ENCODE peak calls at places on chromosomes 6 and 20, in seven cellular contexts. W is mesenchymal stem cell, Z is BE2C, G is neural progenitor cell, Q is spleen, A is A549, M is breast epithelium. D is an unnamed sample. For H3K4me1 and H3K9me3, the result is how much of the 10 kb centered on the place peaks cover.

GRCh38 chr6:22880686-22881433 is 311.5 kb downstream of the HDGFL1 start:
- DNase-seq in W (peak), Z (no peak), G (no peak), Q (no peak), A (peak), M (no peak), D (peak)

GRCh38 chr20:54173653-54174451 is at the start of gene CYP24A1:
- DNase-seq in W (no peak), Z (no peak), G (peak), Q (peak), A (peak), M (no peak), D (no peak)

GRCh38 chr6:137879885-137880430 is 12.9 kb downstream of the TNFAIP3 start:
- DNase-seq in W (no peak), Z (no peak), G (no peak), Q (no peak), A (no peak), M (no peak), D (no peak)

GRCh38 chr6:160054913-160055312 is 66.7 kb upstream of the SLC22A1 start:
- DNase-seq in W (no peak), Z (no peak), G (no peak), Q (no peak), A (no peak), M (no peak), D (no peak)

GRCh38 chr6:110671447-110671846 is 143.8 kb downstream of the CDK19 start:
- DNase-seq in W (no peak), Z (no peak), G (no peak), Q (no peak), A (no peak), M (no peak), D (no peak)

GRCh38 chr6:84568971-84569370 is 195.4 kb downstream of the TBX18 start:
- DNase-seq in W (peak), Z (no peak), G (peak), Q (no peak), A (no peak), M (no peak), D (peak)

GRCh38 chr20:10861086-10861485 is 187.3 kb upstream of the JAG1 start:
- DNase-seq in W (no peak), Z (no peak), G (no peak), Q (no peak), A (no peak), M (no peak), D (no peak)

GRCh38 chr6:133854167-133854632 is 34.7 kb upstream of the TCF21 start:
- DNase-seq in W (no peak), Z (no peak), G (peak), Q (no peak), A (no peak), M (no peak), D (no peak)

GRCh38 chr20:37257993-37258392 is 3.6 kb downstream of the GHRH start:
- DNase-seq in W (no peak), Z (peak), G (peak), Q (no peak), A (no peak), M (peak), D (no peak)

GRCh38 chr20:17014217-17014616 is 212.6 kb upstream of the PCSK2 start:
- DNase-seq in W (no peak), Z (no peak), G (peak), Q (no peak), A (no peak), M (no peak), D (no peak)

GRCh38 chr20:43959079-43959919 is 44.6 kb downstream of the TOX2 start:
- DNase-seq in W (peak), Z (no peak), G (no peak), Q (peak), A (no peak), M (no peak), D (no peak)

GRCh38 chr6:125312478-125312877 is 10.7 kb upstream of the HDDC2 start:
- DNase-seq in W (no peak), Z (no peak), G (no peak), Q (no peak), A (no peak), M (no peak), D (no peak)

GRCh38 chr6:164322533-164322932 is 908.0 kb downstream of the QKI start:
- DNase-seq in W (peak), Z (no peak), G (no peak), Q (no peak), A (no peak), M (no peak), D (no peak)

GRCh38 chr20:6686171-6686570 is 81.3 kb upstream of the BMP2 start:
- DNase-seq in W (no peak), Z (no peak), G (no peak), Q (no peak), A (no peak), M (no peak), D (no peak)

GRCh38 chr6:42131531-42131930 is 10.9 kb downstream of the C6orf132 start:
- DNase-seq in W (peak), Z (no peak), G (no peak), Q (no peak), A (no peak), M (no peak), D (no peak)

GRCh38 chr20:1207293-1207884 is 4.1 kb downstream of the C20orf202 start:
- DNase-seq in W (no peak), Z (no peak), G (no peak), Q (no peak), A (no peak), M (no peak), D (no peak)

GRCh38 chr20:1211954-1212497 is 8.8 kb downstream of the C20orf202 start:
- DNase-seq in W (no peak), Z (no peak), G (no peak), Q (no peak), A (no peak), M (no peak), D (no peak)

GRCh38 chr20:1206749-1207148 is 3.5 kb downstream of the C20orf202 start:
- DNase-seq in W (no peak), Z (no peak), G (no peak), Q (no peak), A (no peak), M (no peak), D (no peak)

GRCh38 chr20:1210501-1210900 is 7.2 kb downstream of the C20orf202 start:
- DNase-seq in W (no peak), Z (no peak), G (no peak), Q (no peak), A (no peak), M (no peak), D (no peak)

DNA sequence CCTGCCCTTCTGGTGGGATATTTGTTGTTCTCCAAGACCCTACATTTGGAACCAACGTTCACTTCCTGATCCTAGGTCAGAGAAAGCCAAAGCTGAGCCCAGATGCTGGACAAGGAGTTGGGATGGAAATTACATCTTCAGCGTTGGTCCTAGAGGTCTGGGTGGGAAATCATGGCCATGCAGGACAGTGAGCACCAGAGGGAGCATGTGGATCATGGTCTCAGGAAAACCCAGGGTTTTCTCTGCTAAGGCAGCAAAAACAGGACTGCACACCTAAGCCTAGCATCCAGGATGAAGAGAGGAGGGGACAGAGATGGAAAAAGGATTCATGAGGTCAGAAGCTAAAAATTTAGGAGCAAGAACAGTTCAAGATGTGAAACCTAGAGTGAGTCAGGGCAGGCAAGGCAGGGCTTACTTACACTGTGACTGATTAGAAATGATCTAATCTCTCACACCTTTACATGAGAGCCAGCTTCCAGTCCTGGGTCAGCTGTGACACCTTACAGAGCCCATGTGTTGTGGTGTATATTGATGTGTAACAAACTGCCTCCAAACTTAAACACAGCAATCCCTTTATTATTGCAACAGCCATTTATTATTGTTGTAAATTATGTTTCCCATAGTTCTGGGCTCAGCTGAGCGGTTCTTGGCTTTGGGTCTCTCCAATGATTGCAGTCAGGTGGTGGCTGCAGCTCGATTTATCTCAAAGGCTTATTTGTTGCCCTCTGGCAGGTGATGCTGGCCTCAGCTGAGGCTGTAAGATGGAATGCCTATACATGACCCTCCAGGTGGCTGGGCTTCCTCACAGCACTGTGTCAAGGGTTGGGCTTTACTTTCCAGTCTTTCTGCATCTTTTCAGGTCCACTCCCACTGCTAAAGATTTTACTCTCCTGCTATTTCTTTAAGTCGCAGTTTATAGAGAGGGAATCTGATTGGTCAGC is 6.5 kb downstream of the C20orf202 start:
- DNase-seq in W (peak), Z (no peak), G (no peak), Q (no peak), A (no peak), M (no peak), D (peak)
- H3K4me1 ChIP-seq in W (under half), Z (under half), G (under half), Q (under half), A (under half), M (under half), D (under half)

DNA sequence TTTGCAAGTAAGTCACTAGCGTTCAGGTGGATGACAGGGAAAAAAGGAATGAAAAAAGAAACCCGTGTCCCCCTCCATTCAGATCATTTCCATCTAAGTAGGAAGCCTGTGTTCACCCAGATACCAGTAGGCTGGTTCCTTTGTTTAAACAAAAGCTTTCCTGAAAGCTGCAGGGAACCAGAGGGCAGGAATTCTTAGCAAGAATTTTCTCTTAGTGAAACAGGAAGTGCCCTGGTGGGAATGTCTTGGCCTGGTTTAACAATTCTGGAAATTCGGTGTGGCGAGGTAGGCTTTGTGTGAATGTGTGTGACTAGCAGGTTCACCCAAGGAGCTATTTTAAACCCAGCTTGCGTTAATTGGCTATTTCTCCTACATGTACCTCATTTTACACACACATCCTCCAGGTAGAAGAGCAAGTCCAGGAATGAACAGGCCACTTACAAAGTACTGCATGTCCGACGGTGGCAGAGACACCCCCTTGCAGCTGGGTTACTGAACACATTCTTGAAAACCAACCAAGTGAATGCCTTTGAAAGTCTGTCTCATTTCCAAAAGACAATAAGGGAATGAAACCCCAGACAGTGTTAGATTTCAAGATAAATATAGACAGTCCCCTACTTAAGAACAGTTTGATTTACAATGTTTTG is 64.7 kb downstream of the GFOD1 start:
- DNase-seq in W (peak), Z (no peak), G (peak), Q (no peak), A (no peak), M (peak), D (no peak)
- H3K4me3 ChIP-seq in W (no peak), Z (no peak), G (peak), Q (no peak), A (no peak), M (no peak), D (no peak)

DNA sequence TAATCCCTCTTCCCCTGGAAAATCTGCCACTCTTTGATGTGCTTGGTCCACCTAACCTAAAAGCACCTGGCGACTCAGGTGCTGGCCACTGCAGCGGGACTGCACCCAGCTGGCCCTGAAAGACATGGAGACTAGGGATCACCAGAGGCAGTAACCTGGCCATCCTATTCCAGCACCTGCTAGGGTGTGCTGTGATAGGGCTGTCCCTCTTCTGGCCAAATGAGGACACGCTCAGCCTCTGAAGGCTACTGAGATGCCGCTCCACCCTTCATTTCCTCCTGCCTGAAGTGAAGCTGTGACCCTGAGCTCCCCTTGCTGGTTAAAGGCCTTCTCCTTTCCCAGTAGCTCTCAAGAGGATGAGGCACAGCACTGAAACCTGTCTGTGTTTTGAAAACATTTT is 24.4 kb downstream of the FOXC1 start:
- DNase-seq in W (no peak), Z (no peak), G (no peak), Q (no peak), A (no peak), M (no peak), D (no peak)
- H3K9me3 ChIP-seq in W (under half), Z (under half), G (under half), Q (under half), A (under half), M (under half), D (under half)

GRCh38 chr20:23143986-23144695 is 58.0 kb upstream of the CD93 start:
- DNase-seq in W (no peak), Z (no peak), G (no peak), Q (no peak), A (no peak), M (no peak), D (no peak)
- H3K4me1 ChIP-seq in W (under half), Z (under half), G (under half), Q (under half), A (under half), M (under half), D (half or more)

GRCh38 chr20:31860431-31861345 is 9.6 kb downstream of the DUSP15 start:
- DNase-seq in W (no peak), Z (no peak), G (peak), Q (peak), A (no peak), M (no peak), D (peak)
- H3K4me3 ChIP-seq in W (peak), Z (peak), G (peak), Q (peak), A (peak), M (peak), D (peak)

GRCh38 chr20:49285813-49286494 is 8.1 kb upstream of the ZNFX1 start:
- DNase-seq in W (no peak), Z (no peak), G (no peak), Q (no peak), A (no peak), M (no peak), D (no peak)

GRCh38 chr20:49283703-49284625 is 6.1 kb upstream of the ZNFX1 start:
- DNase-seq in W (peak), Z (no peak), G (no peak), Q (no peak), A (no peak), M (no peak), D (peak)

GRCh38 chr20:49285233-49285668 is 7.4 kb upstream of the ZNFX1 start:
- DNase-seq in W (no peak), Z (no peak), G (no peak), Q (no peak), A (no peak), M (no peak), D (no peak)

GRCh38 chr20:49283176-49283702 is 5.4 kb upstream of the ZNFX1 start:
- DNase-seq in W (no peak), Z (no peak), G (no peak), Q (no peak), A (no peak), M (no peak), D (peak)

DNA sequence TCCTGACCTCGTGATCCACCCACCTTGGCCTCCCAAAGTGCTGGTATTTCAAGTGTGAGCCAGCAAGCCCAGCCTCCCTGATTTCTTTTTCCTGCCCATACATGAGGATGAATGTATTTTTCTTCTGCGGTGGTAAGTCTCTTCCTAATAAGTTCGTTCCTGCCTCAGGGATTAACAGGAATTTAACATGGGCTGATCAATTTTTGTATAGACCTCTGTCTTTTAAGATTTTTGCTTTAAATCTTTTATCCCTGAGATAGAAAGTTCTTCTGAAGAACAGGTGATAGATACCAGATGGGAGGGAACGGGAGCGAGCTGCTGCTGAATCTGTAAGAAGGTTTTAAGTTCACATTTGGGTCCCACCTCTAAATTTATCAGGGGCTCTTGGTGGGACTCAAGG is 7.0 kb upstream of the ZNFX1 start:
- DNase-seq in W (no peak), Z (no peak), G (no peak), Q (no peak), A (no peak), M (no peak), D (no peak)
- H3K9me3 ChIP-seq in W (under half), Z (under half), G (under half), Q (half or more), A (under half), M (half or more), D (under half)

GRCh38 chr6:331622-332521 is 39.6 kb downstream of the DUSP22 start:
- DNase-seq in W (no peak), Z (no peak), G (no peak), Q (peak), A (no peak), M (no peak), D (no peak)
- H3K4me1 ChIP-seq in W (under half), Z (under half), G (under half), Q (half or more), A (under half), M (under half), D (under half)

GRCh38 chr6:15453622-15454021 is 207.8 kb downstream of the JARID2 start:
- DNase-seq in W (no peak), Z (no peak), G (no peak), Q (no peak), A (no peak), M (no peak), D (no peak)

GRCh38 chr6:15457903-15458530 is 204.8 kb downstream of the DTNBP1 start:
- DNase-seq in W (no peak), Z (peak), G (no peak), Q (no peak), A (no peak), M (no peak), D (no peak)

GRCh38 chr6:15457121-15457646 is 205.6 kb downstream of the DTNBP1 start:
- DNase-seq in W (no peak), Z (no peak), G (no peak), Q (no peak), A (no peak), M (no peak), D (no peak)

GRCh38 chr6:15453186-15453585 is 207.3 kb downstream of the JARID2 start:
- DNase-seq in W (no peak), Z (no peak), G (no peak), Q (no peak), A (no peak), M (no peak), D (no peak)

GRCh38 chr6:15456422-15456821 is 206.4 kb downstream of the DTNBP1 start:
- DNase-seq in W (no peak), Z (no peak), G (no peak), Q (no peak), A (no peak), M (no peak), D (no peak)
- H3K4me3 ChIP-seq in W (no peak), Z (no peak), G (no peak), Q (no peak), A (no peak), M (no peak), D (no peak)

DNA sequence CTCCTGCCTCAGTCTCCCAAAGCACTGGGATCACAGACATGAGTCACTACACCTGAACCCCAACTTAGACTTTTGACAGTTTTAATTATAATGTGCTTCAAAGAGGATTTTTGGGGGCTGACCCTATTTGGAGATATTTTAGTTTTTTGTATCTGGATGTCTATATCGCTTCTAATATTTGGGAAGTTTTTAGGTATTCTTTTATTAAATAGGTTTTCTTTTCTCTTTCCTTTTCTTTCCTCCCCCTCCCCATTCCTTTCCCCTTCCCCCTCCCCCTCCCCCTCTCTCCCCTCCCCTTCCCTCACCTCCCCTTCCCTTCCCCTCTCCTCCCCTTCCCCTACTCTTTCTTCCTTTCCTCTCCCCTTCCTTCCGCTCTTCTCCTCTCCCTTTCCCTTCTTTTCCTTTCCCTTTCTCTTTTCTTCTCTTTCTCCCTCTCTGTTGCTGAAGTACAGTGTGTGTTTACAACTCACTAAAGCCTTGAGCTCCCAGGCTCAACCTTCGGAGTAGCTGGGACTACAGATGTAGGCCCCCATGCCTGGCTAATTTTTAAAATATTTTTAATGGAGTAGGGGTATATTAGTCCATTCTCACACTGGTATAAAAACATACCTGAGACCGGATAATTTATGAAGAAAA is 24.4 kb upstream of the NKX2-4 start:
- DNase-seq in W (no peak), Z (no peak), G (no peak), Q (no peak), A (no peak), M (no peak), D (no peak)
- H3K9me3 ChIP-seq in W (under half), Z (under half), G (under half), Q (half or more), A (under half), M (under half), D (under half)

D was measured in SJCRH30.